ENCODE peak calls at places on chromosomes 11 and 22, in eight cellular contexts. One of them, this sample, is unnamed.

GRCh38 chr11:118923721-118924587 is 1.8 kb downstream of the BCL9L start:
- DNase-seq in AG04449: no peak
- DNase-seq in fibroblast of pulmonary artery: no peak
- DNase-seq in stimulated activated CD8-positive, alpha-beta memory T cell treated with anti-CD3 and anti-CD28 coated beads, Interleukin-4, amount 100 ng/mL, for 4 hours: no peak
- DNase-seq in BE2C: no peak
- DNase-seq in HCEC 1CT: no peak
- DNase-seq in Peyer's patch: no peak
- DNase-seq in GM12865: no peak
- DNase-seq in this sample: no peak

GRCh38 chr22:29300807-29301601 is 5.4 kb upstream of the GAS2L1 start:
- DNase-seq in AG04449: no peak
- DNase-seq in fibroblast of pulmonary artery: no peak
- DNase-seq in stimulated activated CD8-positive, alpha-beta memory T cell treated with anti-CD3 and anti-CD28 coated beads, Interleukin-4, amount 100 ng/mL, for 4 hours: no peak
- DNase-seq in BE2C: no peak
- DNase-seq in HCEC 1CT: no peak
- DNase-seq in Peyer's patch: no peak
- DNase-seq in GM12865: no peak
- DNase-seq in this sample: no peak

GRCh38 chr11:102047305-102047924 is at the start of gene CFAP300:
- DNase-seq in AG04449: peak; percentile 9
- DNase-seq in fibroblast of pulmonary artery: peak; percentile 80
- DNase-seq in stimulated activated CD8-positive, alpha-beta memory T cell treated with anti-CD3 and anti-CD28 coated beads, Interleukin-4, amount 100 ng/mL, for 4 hours: no peak
- DNase-seq in BE2C: peak; percentile 96
- DNase-seq in HCEC 1CT: peak; percentile 70
- DNase-seq in Peyer's patch: peak; percentile 23
- DNase-seq in GM12865: peak; percentile 34
- DNase-seq in this sample: peak; percentile 57

GRCh38 chr22:37032535-37033460 is 13.3 kb downstream of the MPST start:
- DNase-seq in AG04449: no peak
- DNase-seq in fibroblast of pulmonary artery: peak; percentile 93
- DNase-seq in stimulated activated CD8-positive, alpha-beta memory T cell treated with anti-CD3 and anti-CD28 coated beads, Interleukin-4, amount 100 ng/mL, for 4 hours: no peak
- DNase-seq in BE2C: no peak
- DNase-seq in HCEC 1CT: peak; percentile 30
- DNase-seq in Peyer's patch: no peak
- DNase-seq in GM12865: no peak
- DNase-seq in this sample: no peak

GRCh38 chr11:69859275-69859934 is 40.2 kb upstream of the FGF3 start:
- DNase-seq in AG04449: no peak
- DNase-seq in fibroblast of pulmonary artery: no peak
- DNase-seq in stimulated activated CD8-positive, alpha-beta memory T cell treated with anti-CD3 and anti-CD28 coated beads, Interleukin-4, amount 100 ng/mL, for 4 hours: no peak
- DNase-seq in BE2C: no peak
- DNase-seq in HCEC 1CT: no peak
- DNase-seq in Peyer's patch: no peak
- DNase-seq in GM12865: no peak
- DNase-seq in this sample: no peak

GRCh38 chr11:17930544-17931144 is 82.2 kb downstream of the SERGEF start:
- DNase-seq in AG04449: no peak
- DNase-seq in fibroblast of pulmonary artery: no peak
- DNase-seq in stimulated activated CD8-positive, alpha-beta memory T cell treated with anti-CD3 and anti-CD28 coated beads, Interleukin-4, amount 100 ng/mL, for 4 hours: no peak
- DNase-seq in BE2C: no peak
- DNase-seq in HCEC 1CT: no peak
- DNase-seq in Peyer's patch: no peak
- DNase-seq in GM12865: no peak
- DNase-seq in this sample: no peak

GRCh38 chr11:28195449-28195848 is 87.3 kb downstream of the METTL15 start:
- DNase-seq in AG04449: no peak
- DNase-seq in fibroblast of pulmonary artery: no peak
- DNase-seq in stimulated activated CD8-positive, alpha-beta memory T cell treated with anti-CD3 and anti-CD28 coated beads, Interleukin-4, amount 100 ng/mL, for 4 hours: no peak
- DNase-seq in BE2C: no peak
- DNase-seq in HCEC 1CT: no peak
- DNase-seq in Peyer's patch: no peak
- DNase-seq in GM12865: no peak
- DNase-seq in this sample: no peak

GRCh38 chr11:66443602-66444001 is 5.0 kb upstream of the MRPL11 start:
- DNase-seq in AG04449: peak; percentile 75
- DNase-seq in fibroblast of pulmonary artery: peak; percentile 68
- DNase-seq in stimulated activated CD8-positive, alpha-beta memory T cell treated with anti-CD3 and anti-CD28 coated beads, Interleukin-4, amount 100 ng/mL, for 4 hours: no peak
- DNase-seq in BE2C: no peak
- DNase-seq in HCEC 1CT: peak; percentile 98
- DNase-seq in Peyer's patch: no peak
- DNase-seq in GM12865: no peak
- DNase-seq in this sample: no peak

GRCh38 chr22:24601217-24602104 is 1.5 kb upstream of the GGT1 start:
- DNase-seq in AG04449: no peak
- DNase-seq in fibroblast of pulmonary artery: no peak
- DNase-seq in stimulated activated CD8-positive, alpha-beta memory T cell treated with anti-CD3 and anti-CD28 coated beads, Interleukin-4, amount 100 ng/mL, for 4 hours: no peak
- DNase-seq in BE2C: peak; percentile 66
- DNase-seq in HCEC 1CT: no peak
- DNase-seq in Peyer's patch: no peak
- DNase-seq in GM12865: peak; percentile 43
- DNase-seq in this sample: peak; percentile 63

GRCh38 chr11:58923300-58923788 is 15.9 kb upstream of the GLYATL1 start:
- DNase-seq in AG04449: no peak
- DNase-seq in fibroblast of pulmonary artery: peak; percentile 37
- DNase-seq in stimulated activated CD8-positive, alpha-beta memory T cell treated with anti-CD3 and anti-CD28 coated beads, Interleukin-4, amount 100 ng/mL, for 4 hours: no peak
- DNase-seq in BE2C: no peak
- DNase-seq in HCEC 1CT: peak; percentile 47
- DNase-seq in Peyer's patch: no peak
- DNase-seq in GM12865: peak; percentile 51
- DNase-seq in this sample: no peak

GRCh38 chr11:45930031-45930794 is 7.8 kb downstream of the LARGE2 start:
- DNase-seq in AG04449: no peak
- DNase-seq in fibroblast of pulmonary artery: no peak
- DNase-seq in stimulated activated CD8-positive, alpha-beta memory T cell treated with anti-CD3 and anti-CD28 coated beads, Interleukin-4, amount 100 ng/mL, for 4 hours: no peak
- DNase-seq in BE2C: peak; percentile 66
- DNase-seq in HCEC 1CT: no peak
- DNase-seq in Peyer's patch: peak; percentile 91
- DNase-seq in GM12865: peak; percentile 96
- DNase-seq in this sample: peak; percentile 73

GRCh38 chr11:119907934-119908760 is 179.1 kb upstream of the NECTIN1 start:
- DNase-seq in AG04449: no peak
- DNase-seq in fibroblast of pulmonary artery: no peak
- DNase-seq in stimulated activated CD8-positive, alpha-beta memory T cell treated with anti-CD3 and anti-CD28 coated beads, Interleukin-4, amount 100 ng/mL, for 4 hours: no peak
- DNase-seq in BE2C: peak; percentile 93
- DNase-seq in HCEC 1CT: no peak
- DNase-seq in Peyer's patch: no peak
- DNase-seq in GM12865: no peak
- DNase-seq in this sample: no peak

GRCh38 chr11:75733346-75734107 is 15.9 kb downstream of the MOGAT2 start:
- DNase-seq in AG04449: no peak
- DNase-seq in fibroblast of pulmonary artery: no peak
- DNase-seq in stimulated activated CD8-positive, alpha-beta memory T cell treated with anti-CD3 and anti-CD28 coated beads, Interleukin-4, amount 100 ng/mL, for 4 hours: no peak
- DNase-seq in BE2C: no peak
- DNase-seq in HCEC 1CT: no peak
- DNase-seq in Peyer's patch: no peak
- DNase-seq in GM12865: peak; percentile 17
- DNase-seq in this sample: no peak

GRCh38 chr11:14334193-14334592 is 24.8 kb downstream of the RRAS2 start:
- DNase-seq in AG04449: no peak
- DNase-seq in fibroblast of pulmonary artery: no peak
- DNase-seq in stimulated activated CD8-positive, alpha-beta memory T cell treated with anti-CD3 and anti-CD28 coated beads, Interleukin-4, amount 100 ng/mL, for 4 hours: no peak
- DNase-seq in BE2C: no peak
- DNase-seq in HCEC 1CT: no peak
- DNase-seq in Peyer's patch: no peak
- DNase-seq in GM12865: no peak
- DNase-seq in this sample: no peak

GRCh38 chr22:44698531-44699421 is 3.2 kb upstream of the PRR5 start:
- DNase-seq in AG04449: peak; percentile 87
- DNase-seq in fibroblast of pulmonary artery: peak; percentile 71
- DNase-seq in stimulated activated CD8-positive, alpha-beta memory T cell treated with anti-CD3 and anti-CD28 coated beads, Interleukin-4, amount 100 ng/mL, for 4 hours: no peak
- DNase-seq in BE2C: no peak
- DNase-seq in HCEC 1CT: peak; percentile 32
- DNase-seq in Peyer's patch: no peak
- DNase-seq in GM12865: no peak
- DNase-seq in this sample: no peak

GRCh38 chr11:2655320-2655719 is 44.5 kb downstream of the KCNQ1OT1 start:
- DNase-seq in AG04449: no peak
- DNase-seq in fibroblast of pulmonary artery: no peak
- DNase-seq in stimulated activated CD8-positive, alpha-beta memory T cell treated with anti-CD3 and anti-CD28 coated beads, Interleukin-4, amount 100 ng/mL, for 4 hours: no peak
- DNase-seq in BE2C: no peak
- DNase-seq in HCEC 1CT: no peak
- DNase-seq in Peyer's patch: no peak
- DNase-seq in GM12865: no peak
- DNase-seq in this sample: no peak

GRCh38 chr11:120511804-120512726 is 517 bp downstream of the GRIK4 start:
- DNase-seq in AG04449: no peak
- DNase-seq in fibroblast of pulmonary artery: no peak
- DNase-seq in stimulated activated CD8-positive, alpha-beta memory T cell treated with anti-CD3 and anti-CD28 coated beads, Interleukin-4, amount 100 ng/mL, for 4 hours: no peak
- DNase-seq in BE2C: no peak
- DNase-seq in HCEC 1CT: no peak
- DNase-seq in Peyer's patch: no peak
- DNase-seq in GM12865: no peak
- DNase-seq in this sample: no peak

GRCh38 chr22:48713266-48714205 is 1114.1 kb downstream of the BRD1 start:
- DNase-seq in AG04449: no peak
- DNase-seq in fibroblast of pulmonary artery: no peak
- DNase-seq in stimulated activated CD8-positive, alpha-beta memory T cell treated with anti-CD3 and anti-CD28 coated beads, Interleukin-4, amount 100 ng/mL, for 4 hours: no peak
- DNase-seq in BE2C: no peak
- DNase-seq in HCEC 1CT: no peak
- DNase-seq in Peyer's patch: no peak
- DNase-seq in GM12865: no peak
- DNase-seq in this sample: no peak

GRCh38 chr11:75315439-75315805 is 36.0 kb downstream of the ARRB1 start:
- DNase-seq in AG04449: no peak
- DNase-seq in fibroblast of pulmonary artery: no peak
- DNase-seq in stimulated activated CD8-positive, alpha-beta memory T cell treated with anti-CD3 and anti-CD28 coated beads, Interleukin-4, amount 100 ng/mL, for 4 hours: no peak
- DNase-seq in BE2C: no peak
- DNase-seq in HCEC 1CT: no peak
- DNase-seq in Peyer's patch: no peak
- DNase-seq in GM12865: no peak
- DNase-seq in this sample: no peak

GRCh38 chr11:94802501-94802900 is 34.3 kb downstream of the AMOTL1 start:
- DNase-seq in AG04449: no peak
- DNase-seq in fibroblast of pulmonary artery: no peak
- DNase-seq in stimulated activated CD8-positive, alpha-beta memory T cell treated with anti-CD3 and anti-CD28 coated beads, Interleukin-4, amount 100 ng/mL, for 4 hours: no peak
- DNase-seq in BE2C: no peak
- DNase-seq in HCEC 1CT: no peak
- DNase-seq in Peyer's patch: no peak
- DNase-seq in GM12865: no peak
- DNase-seq in this sample: no peak

GRCh38 chr11:20566591-20567434 is 32.6 kb upstream of the SLC6A5 start:
- DNase-seq in AG04449: no peak
- DNase-seq in fibroblast of pulmonary artery: no peak
- DNase-seq in stimulated activated CD8-positive, alpha-beta memory T cell treated with anti-CD3 and anti-CD28 coated beads, Interleukin-4, amount 100 ng/mL, for 4 hours: no peak
- DNase-seq in BE2C: no peak
- DNase-seq in HCEC 1CT: no peak
- DNase-seq in Peyer's patch: no peak
- DNase-seq in GM12865: no peak
- DNase-seq in this sample: no peak

GRCh38 chr11:75810637-75811383 is 4.2 kb upstream of the UVRAG start:
- DNase-seq in AG04449: no peak
- DNase-seq in fibroblast of pulmonary artery: no peak
- DNase-seq in stimulated activated CD8-positive, alpha-beta memory T cell treated with anti-CD3 and anti-CD28 coated beads, Interleukin-4, amount 100 ng/mL, for 4 hours: no peak
- DNase-seq in BE2C: no peak
- DNase-seq in HCEC 1CT: no peak
- DNase-seq in Peyer's patch: no peak
- DNase-seq in GM12865: peak; percentile 85
- DNase-seq in this sample: no peak

GRCh38 chr11:67282876-67283371 is 6.2 kb upstream of the ANKRD13D start:
- DNase-seq in AG04449: no peak
- DNase-seq in fibroblast of pulmonary artery: no peak
- DNase-seq in stimulated activated CD8-positive, alpha-beta memory T cell treated with anti-CD3 and anti-CD28 coated beads, Interleukin-4, amount 100 ng/mL, for 4 hours: no peak
- DNase-seq in BE2C: no peak
- DNase-seq in HCEC 1CT: no peak
- DNase-seq in Peyer's patch: no peak
- DNase-seq in GM12865: no peak
- DNase-seq in this sample: no peak